ENCODE peak calls at places on chromosomes 13 and 19, in seven cellular contexts. S is mammary epithelial cell; O is AG04450; A is IMR-90; X is aorta; H is effector memory CD4-positive, alpha-beta T cell; Q is CD4-positive, alpha-beta T cell. I is an unnamed sample.

GRCh38 chr13:35621989-35622388 is 145.5 kb upstream of the MAB21L1 start:
- DNase-seq in S (peak; percentile 12), O (no peak), A (peak; percentile 2), X (no peak), H (no peak), Q (no peak), I (no peak)

GRCh38 chr13:49253310-49253709 is 5.6 kb downstream of the CDADC1 start:
- DNase-seq in S (no peak), O (no peak), A (no peak), X (no peak), H (no peak), Q (no peak), I (no peak)

GRCh38 chr19:18234194-18234593 is 8.0 kb upstream of the PDE4C start:
- DNase-seq in S (no peak), O (no peak), A (no peak), X (no peak), H (no peak), Q (no peak), I (no peak)

GRCh38 chr19:48644839-48645651 is 942 bp downstream of the CA11 start:
- DNase-seq in S (peak; percentile 42), O (no peak), A (peak; percentile 65), X (peak; percentile 87), H (peak; percentile 50), Q (peak; percentile 66), I (peak; percentile 69)

GRCh38 chr13:86002921-86003488 is 203.8 kb upstream of the SLITRK6 start:
- DNase-seq in S (no peak), O (no peak), A (no peak), X (no peak), H (no peak), Q (no peak), I (no peak)

GRCh38 chr13:76921516-76921915 is 26.8 kb upstream of the ACOD1 start:
- DNase-seq in S (peak; percentile 17), O (no peak), A (no peak), X (peak; percentile 66), H (no peak), Q (no peak), I (no peak)

GRCh38 chr13:74774252-74774651 is 640.0 kb upstream of the KLF12 start:
- DNase-seq in S (peak; percentile 38), O (no peak), A (peak; percentile 75), X (no peak), H (no peak), Q (no peak), I (no peak)

GRCh38 chr19:46925548-46925950 is 64.8 kb downstream of the ARHGAP35 start:
- DNase-seq in S (peak; percentile 86), O (no peak), A (no peak), X (no peak), H (no peak), Q (no peak), I (no peak)

GRCh38 chr13:76792680-76793334 is 93.4 kb downstream of the KCTD12 start:
- DNase-seq in S (peak; percentile 38), O (no peak), A (peak; percentile 66), X (peak; percentile 56), H (no peak), Q (no peak), I (peak; percentile 86)

GRCh38 chr19:18291590-18292459 is 10.4 kb upstream of the JUND start:
- DNase-seq in S (peak; percentile 41), O (no peak), A (peak; percentile 75), X (peak; percentile 97), H (peak; percentile 65), Q (peak; percentile 59), I (peak; percentile 72)

GRCh38 chr13:113458218-113459065 is 5.2 kb upstream of the ADPRHL1 start:
- DNase-seq in S (no peak), O (peak; percentile 13), A (peak; percentile 55), X (no peak), H (no peak), Q (no peak), I (peak; percentile 39)

GRCh38 chr19:8445488-8446001 is 770 bp downstream of the HNRNPM start:
- DNase-seq in S (peak; percentile 52), O (no peak), A (no peak), X (peak; percentile 74), H (peak; percentile 10), Q (peak; percentile 7), I (no peak)

GRCh38 chr13:84574851-84575250 is 692.6 kb upstream of the SLITRK1 start:
- DNase-seq in S (no peak), O (no peak), A (peak; percentile 16), X (no peak), H (no peak), Q (no peak), I (peak; percentile 12)

GRCh38 chr13:30791354-30791921 is 56.1 kb downstream of the ALOX5AP start:
- DNase-seq in S (no peak), O (no peak), A (peak; percentile 43), X (no peak), H (no peak), Q (no peak), I (no peak)

GRCh38 chr19:23991170-23991569 is 76.5 kb downstream of the ZNF726 start:
- DNase-seq in S (peak; percentile 87), O (no peak), A (no peak), X (no peak), H (no peak), Q (no peak), I (peak; percentile 8)

GRCh38 chr13:46184277-46184699 is 2.3 kb upstream of the LCP1 start:
- DNase-seq in S (no peak), O (no peak), A (no peak), X (peak; percentile 64), H (peak; percentile 43), Q (peak; percentile 67), I (no peak)

GRCh38 chr13:107035186-107035585 is 467.2 kb upstream of the ARGLU1 start:
- DNase-seq in S (no peak), O (no peak), A (peak; percentile 35), X (no peak), H (no peak), Q (no peak), I (no peak)

GRCh38 chr19:35206379-35206778 is 22.2 kb downstream of the FAM187B start:
- DNase-seq in S (no peak), O (no peak), A (no peak), X (no peak), H (peak; percentile 55), Q (peak; percentile 46), I (no peak)

GRCh38 chr13:24074687-24075086 is 85.8 kb upstream of the SPATA13 start:
- DNase-seq in S (no peak), O (no peak), A (no peak), X (peak; percentile 68), H (no peak), Q (no peak), I (no peak)
- H3K27ac ChIP-seq in S (no peak overlapping the region), O (no peak overlapping the region), A (no peak overlapping the region), X (no peak overlapping the region), H (no peak overlapping the region), Q (no peak overlapping the region), I (no peak overlapping the region)

GRCh38 chr19:1214862-1215731 is 9.5 kb downstream of the STK11 start:
- DNase-seq in S (no peak), O (no peak), A (no peak), X (peak; percentile 90), H (no peak), Q (no peak), I (no peak)

GRCh38 chr19:1216756-1217155 is 11.2 kb downstream of the STK11 start:
- DNase-seq in S (no peak), O (no peak), A (no peak), X (no peak), H (no peak), Q (no peak), I (no peak)

GRCh38 chr19:1213391-1214286 is 8.1 kb downstream of the STK11 start:
- DNase-seq in S (peak; percentile 92), O (no peak), A (peak; percentile 58), X (peak; percentile 93), H (peak; percentile 39), Q (peak; percentile 23), I (peak; percentile 73)

GRCh38 chr19:1211494-1212234 is 6.1 kb downstream of the STK11 start:
- DNase-seq in S (peak; percentile 57), O (no peak), A (no peak), X (no peak), H (no peak), Q (no peak), I (no peak)

DNA sequence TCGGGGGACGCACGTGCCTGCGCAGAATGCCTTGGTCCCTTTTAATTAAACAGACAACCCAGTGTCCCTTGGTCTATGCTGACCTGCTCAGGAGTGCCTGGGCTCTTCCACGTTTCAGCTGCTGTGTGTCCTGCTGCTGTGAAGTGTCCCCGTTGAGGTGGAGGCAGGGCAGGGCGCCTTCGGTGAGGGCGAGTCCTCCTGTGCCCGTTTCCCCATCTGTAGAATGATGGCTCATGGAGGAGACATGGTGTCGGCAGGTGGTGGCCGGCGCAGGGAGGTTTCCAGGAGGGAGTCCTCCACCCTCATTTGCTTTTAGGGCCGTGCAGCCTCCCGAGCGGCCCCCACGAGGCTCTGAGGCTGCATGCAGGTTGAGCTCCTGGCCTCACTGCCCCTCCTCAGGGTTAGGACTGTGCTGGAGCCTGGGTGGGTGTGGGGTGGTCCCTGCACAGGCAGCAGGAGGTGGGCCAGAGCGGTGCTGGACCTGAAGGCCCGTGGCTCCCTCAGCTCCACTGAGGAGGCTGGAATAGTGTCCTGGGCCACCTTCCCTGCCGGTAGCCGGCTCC is 8.8 kb downstream of the STK11 start:
- DNase-seq in S (no peak), O (no peak), A (no peak), X (no peak), H (no peak), Q (no peak), I (no peak)
- H3K27ac ChIP-seq in S (peak overlapping the region; percentile 35), O (no peak overlapping the region), A (peak overlapping the region; percentile 0), X (peak overlapping the region; percentile 20), H (peak overlapping the region; percentile 11), Q (no peak overlapping the region), I (peak overlapping the region; percentile 61)

DNA sequence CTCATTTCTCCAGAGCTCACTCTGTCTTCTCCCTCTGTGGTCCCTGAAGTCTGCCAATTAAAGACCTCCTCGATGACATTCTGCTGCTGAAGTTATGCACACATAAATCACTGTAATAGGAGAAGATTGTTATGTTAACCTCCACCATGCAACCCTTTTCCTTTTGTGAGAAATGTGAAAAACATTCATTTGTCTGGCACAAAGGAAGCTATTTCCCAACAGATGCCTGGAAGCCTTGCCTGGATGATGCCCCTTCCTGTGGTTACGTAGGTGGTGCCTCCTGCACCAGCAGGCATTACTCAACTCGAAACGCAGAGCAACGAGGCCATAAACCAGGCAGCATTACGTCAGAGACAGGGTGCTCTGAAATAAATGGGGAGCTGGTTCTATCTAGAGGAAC is 327.4 kb upstream of the ZNF507 start:
- DNase-seq in S (peak; percentile 95), O (no peak), A (no peak), X (no peak), H (no peak), Q (no peak), I (no peak)
- H3K27ac ChIP-seq in S (no peak overlapping the region), O (no peak overlapping the region), A (no peak overlapping the region), X (no peak overlapping the region), H (no peak overlapping the region), Q (no peak overlapping the region), I (no peak overlapping the region)

GRCh38 chr13:95228130-95228529 is 73.1 kb downstream of the ABCC4 start:
- DNase-seq in S (no peak), O (no peak), A (no peak), X (no peak), H (no peak), Q (no peak), I (no peak)

GRCh38 chr13:95233026-95233635 is 68.1 kb downstream of the ABCC4 start:
- DNase-seq in S (no peak), O (no peak), A (no peak), X (no peak), H (no peak), Q (no peak), I (no peak)

GRCh38 chr13:95234242-95234641 is 67.0 kb downstream of the ABCC4 start:
- DNase-seq in S (no peak), O (no peak), A (no peak), X (no peak), H (no peak), Q (no peak), I (no peak)

GRCh38 chr13:95229855-95230254 is 71.4 kb downstream of the ABCC4 start:
- DNase-seq in S (no peak), O (no peak), A (no peak), X (no peak), H (no peak), Q (no peak), I (no peak)

GRCh38 chr13:95231393-95231792 is 69.9 kb downstream of the ABCC4 start:
- DNase-seq in S (no peak), O (no peak), A (no peak), X (no peak), H (no peak), Q (no peak), I (no peak)
- H3K27ac ChIP-seq in S (no peak overlapping the region), O (no peak overlapping the region), A (no peak overlapping the region), X (no peak overlapping the region), H (no peak overlapping the region), Q (no peak overlapping the region), I (no peak overlapping the region)

I was measured in brain microvascular endothelial cell.